ENCODE peak calls at places on chromosomes 16 and 17, in six cellular contexts. B is A549, G is HCT116, J is GM12878, U is SK-N-SH, Q is K562. X is an unnamed sample. For H3K9me3 and H3K4me1, the result is how much of the 10 kb centered on the place peaks cover.

GRCh38 chr17:69607162-69607834 is 192.8 kb downstream of the MAP2K6 start:
- DNase-seq in U (peak), G (peak), J (peak), B (peak), Q (peak), X (no peak)

GRCh38 chr17:42553161-42553818 is 567 bp downstream of the HSD17B1 start:
- DNase-seq in G (no peak), U (peak), B (peak), Q (peak), J (no peak), X (no peak)

GRCh38 chr16:68331879-68332410 is 21.1 kb downstream of the PRMT7 start:
- DNase-seq in J (no peak), Q (no peak), U (no peak), G (no peak), B (no peak), X (no peak)

GRCh38 chr16:11666108-11667055 is 1.9 kb upstream of the SNN start:
- DNase-seq in G (no peak), B (no peak), J (no peak), Q (no peak), U (no peak), X (no peak)

GRCh38 chr16:88993006-88993787 is 16.2 kb upstream of the CBFA2T3 start:
- DNase-seq in Q (peak), J (no peak), G (no peak), U (no peak), B (no peak), X (no peak)

GRCh38 chr17:41492351-41492750 is 2.6 kb upstream of the KRT36 start:
- DNase-seq in G (no peak), B (no peak), J (no peak), Q (no peak), U (no peak), X (no peak)

GRCh38 chr16:88454315-88455057 is 1.4 kb downstream of the ZFPM1 start:
- DNase-seq in G (no peak), B (peak), U (peak), J (no peak), Q (no peak), X (no peak)

GRCh38 chr17:78263736-78264340 is 32.4 kb downstream of the TMEM235 start:
- DNase-seq in J (no peak), G (no peak), B (no peak), Q (no peak), U (no peak), X (no peak)

GRCh38 chr16:18041864-18042834 is 294.4 kb downstream of the NPIPA8 start:
- DNase-seq in J (no peak), U (no peak), Q (no peak), B (no peak), G (no peak), X (no peak)

GRCh38 chr16:12178251-12178990 is 201.9 kb downstream of the SNX29 start:
- DNase-seq in Q (no peak), G (no peak), B (no peak), U (no peak), J (no peak), X (no peak)

GRCh38 chr16:84228321-84228838 is 11.4 kb downstream of the KCNG4 start:
- DNase-seq in B (peak), G (peak), U (peak), Q (peak), J (no peak), X (peak)

GRCh38 chr16:69276143-69277115 is 34.7 kb upstream of the VPS4A start:
- DNase-seq in G (no peak), Q (no peak), J (no peak), U (peak), B (no peak), X (no peak)

GRCh38 chr17:50707296-50708049 is at the start of gene ANKRD40:
- DNase-seq in B (peak), J (peak), G (peak), Q (peak), U (peak), X (no peak)

GRCh38 chr17:55527520-55528118 is 16.4 kb upstream of the SMIM36 start:
- DNase-seq in U (peak), B (peak), J (no peak), Q (peak), G (peak), X (no peak)

GRCh38 chr17:49588726-49589555 is 13.3 kb downstream of the NXPH3 start:
- DNase-seq in G (no peak), U (peak), Q (no peak), J (no peak), B (no peak), X (no peak)

GRCh38 chr17:16286009-16286946 is 67.0 kb downstream of the CENPV start:
- DNase-seq in Q (peak), J (peak), G (peak), B (peak), U (peak), X (peak)

GRCh38 chr17:27414271-27414670 is 42.0 kb upstream of the KSR1 start:
- DNase-seq in J (no peak), B (no peak), G (no peak), Q (no peak), U (no peak), X (no peak)

GRCh38 chr17:83170571-83171260 is 91.3 kb downstream of the METRNL start:
- DNase-seq in Q (no peak), G (no peak), B (no peak), U (peak), J (no peak), X (no peak)

GRCh38 chr16:87963400-87963799 is 12.2 kb downstream of the BANP start:
- DNase-seq in J (no peak), Q (no peak), U (no peak), B (no peak), G (no peak), X (no peak)

GRCh38 chr17:3827124-3827773 is 18.8 kb downstream of the NCBP3 start:
- DNase-seq in U (peak), B (peak), Q (peak), G (peak), J (no peak), X (peak)

GRCh38 chr16:35404273-35404672 is 1944.9 kb downstream of the TP53TG3F start:
- DNase-seq in G (no peak), U (no peak), B (no peak), Q (no peak), J (no peak), X (no peak)
- H3K9me3 ChIP-seq in G (under half), U (under half), B (under half), Q (under half), J (under half), X (under half)

GRCh38 chr17:45316271-45317112 is at the start of gene MAP3K14:
- DNase-seq in J (no peak), U (peak), G (no peak), B (peak), Q (no peak), X (no peak)

GRCh38 chr17:45314761-45315549 is 1.9 kb downstream of the MAP3K14 start:
- DNase-seq in U (no peak), G (no peak), Q (no peak), B (peak), J (no peak), X (no peak)

GRCh38 chr17:45313927-45314760 is 2.7 kb downstream of the MAP3K14 start:
- DNase-seq in Q (no peak), G (no peak), B (no peak), U (no peak), J (no peak), X (no peak)

GRCh38 chr17:45317113-45317820 is 447 bp upstream of the MAP3K14 start:
- DNase-seq in B (peak), U (peak), Q (peak), G (peak), J (peak), X (peak)

GRCh38 chr17:45315583-45316270 is 1.1 kb downstream of the MAP3K14 start:
- DNase-seq in Q (no peak), J (no peak), U (no peak), B (no peak), G (no peak), X (no peak)
- H3K4me1 ChIP-seq in Q (half or more), J (under half), U (half or more), B (half or more), G (half or more), X (half or more)

GRCh38 chr16:79492036-79492435 is 108.5 kb downstream of the MAF start:
- DNase-seq in B (no peak), Q (no peak), U (no peak), G (no peak), J (no peak), X (no peak)
- TF ChIP-seq REST in B (no peak), Q (no peak), U (no peak), G (no peak), J (no peak), X (no peak)

DNA sequence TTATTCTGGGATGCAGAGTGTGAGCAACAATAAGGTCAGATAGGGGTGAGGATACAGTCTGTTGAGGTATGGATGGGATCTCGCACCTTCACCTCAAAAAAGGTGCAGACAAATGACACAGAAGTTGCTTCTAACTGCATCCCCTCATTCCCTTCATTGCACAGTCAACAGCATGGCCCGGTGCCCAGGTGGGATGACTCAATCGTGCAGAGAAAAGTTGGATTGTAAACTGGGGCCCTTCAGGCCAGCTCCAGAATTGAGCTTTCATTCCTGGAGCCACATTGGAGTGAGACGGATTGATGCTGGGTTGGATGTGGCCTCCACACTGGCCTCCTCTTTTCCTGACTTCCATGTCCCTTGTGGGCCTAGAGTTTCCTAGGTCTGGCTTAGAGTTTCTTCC is 977.4 kb downstream of the KCNJ18 start:
- DNase-seq in B (no peak), J (no peak), Q (no peak), U (no peak), G (no peak), X (no peak)
- H3K9me3 ChIP-seq in B (under half), J (under half), Q (under half), U (under half), G (under half), X (under half)

GRCh38 chr16:73051903-73052302 is 4.0 kb upstream of the ZFHX3 start:
- DNase-seq in G (no peak), B (no peak), Q (no peak), U (no peak), J (no peak), X (no peak)

GRCh38 chr16:73051216-73051615 is 3.3 kb upstream of the ZFHX3 start:
- DNase-seq in J (no peak), U (no peak), B (no peak), Q (no peak), G (no peak), X (no peak)

GRCh38 chr16:73049051-73049910 is 1.4 kb upstream of the ZFHX3 start:
- DNase-seq in G (no peak), J (no peak), B (no peak), U (no peak), Q (no peak), X (no peak)

GRCh38 chr16:73048292-73049050 is 543 bp upstream of the ZFHX3 start:
- DNase-seq in G (no peak), U (peak), J (no peak), B (peak), Q (no peak), X (no peak)

DNA sequence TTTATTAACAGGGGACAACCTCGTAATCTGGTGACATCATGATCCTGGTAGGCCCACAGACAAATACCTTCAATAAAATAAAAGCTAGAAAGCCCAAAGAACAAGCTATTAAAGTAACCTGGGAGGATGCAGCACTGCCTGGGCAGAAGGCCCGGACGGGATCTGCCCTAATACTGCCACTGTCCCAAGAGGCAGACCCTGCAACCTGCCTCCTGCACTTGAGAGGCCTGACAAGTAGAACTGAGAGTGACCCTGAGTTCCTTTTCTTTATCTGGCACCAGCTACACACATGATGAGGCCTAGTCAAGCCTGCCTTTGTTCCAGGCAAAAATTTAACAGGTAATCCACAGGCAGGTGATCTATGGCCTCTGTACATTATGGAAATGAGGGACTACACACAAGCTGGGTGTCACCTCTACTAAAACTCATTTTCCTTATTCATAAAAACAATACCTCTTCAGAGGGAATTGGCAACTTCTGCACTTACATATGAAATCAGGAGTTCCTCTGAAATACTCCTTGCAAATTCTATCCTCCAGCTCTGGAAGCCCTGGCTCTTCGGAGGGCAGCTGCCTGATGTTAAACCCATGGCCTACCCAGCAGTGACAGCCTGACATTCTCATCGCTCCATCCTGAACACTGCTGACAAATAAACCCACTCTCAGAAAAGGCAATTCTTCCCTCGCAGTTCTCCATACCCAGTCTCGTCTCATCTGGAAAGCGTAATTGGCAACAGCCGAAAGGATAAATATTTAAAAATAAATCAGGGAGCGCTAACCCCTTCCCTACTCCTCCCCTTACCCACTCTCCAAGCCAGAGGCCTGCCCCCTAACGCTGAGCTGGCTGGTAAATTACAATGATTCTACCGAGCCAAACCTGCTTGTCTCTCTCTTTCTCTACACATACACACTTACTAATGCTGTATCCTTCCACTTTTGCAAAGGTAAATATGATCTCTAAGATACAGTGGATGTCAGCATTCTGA is 2.5 kb upstream of the ZFHX3 start:
- DNase-seq in J (no peak), Q (no peak), B (no peak), G (no peak), U (peak), X (no peak)
- H3K4me1 ChIP-seq in J (under half), Q (under half), B (half or more), G (under half), U (half or more), X (half or more)

DNA sequence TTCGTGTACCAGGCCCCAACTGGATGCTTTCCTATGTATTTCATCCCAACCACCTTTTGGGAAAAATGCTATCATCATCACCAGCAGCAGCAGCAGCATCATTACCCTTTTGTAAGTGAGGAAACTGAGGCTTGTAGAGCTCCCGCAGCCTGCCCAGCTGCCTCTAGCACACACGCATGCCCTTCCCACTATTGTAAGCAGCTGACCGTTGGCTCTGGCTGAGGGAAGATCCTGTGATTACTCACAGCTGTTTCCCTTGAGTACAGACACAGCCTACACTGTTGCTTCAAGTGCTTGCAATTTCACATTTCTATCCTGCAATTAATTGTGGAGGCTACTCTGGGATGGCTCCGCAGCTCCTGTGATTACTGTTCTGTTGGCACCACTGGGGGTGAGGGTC is 180.6 kb upstream of the CACNG5 start:
- DNase-seq in Q (no peak), B (no peak), J (no peak), U (no peak), G (no peak), X (no peak)
- TF ChIP-seq REST in Q (no peak), B (no peak), J (no peak), U (no peak), G (no peak), X (no peak)

GRCh38 chr17:74101527-74101926 is 102.0 kb upstream of the RPL38 start:
- DNase-seq in Q (no peak), G (no peak), U (no peak), B (no peak), J (no peak), X (no peak)

GRCh38 chr17:74108126-74108705 is 95.3 kb upstream of the RPL38 start:
- DNase-seq in U (no peak), G (no peak), J (no peak), Q (no peak), B (no peak), X (no peak)

GRCh38 chr17:74104921-74105320 is 98.6 kb upstream of the RPL38 start:
- DNase-seq in G (no peak), Q (no peak), B (no peak), J (no peak), U (no peak), X (no peak)

GRCh38 chr17:74110467-74110866 is 93.0 kb upstream of the RPL38 start:
- DNase-seq in Q (no peak), G (no peak), B (no peak), U (no peak), J (no peak), X (no peak)

GRCh38 chr17:74107107-74107506 is 96.4 kb upstream of the RPL38 start:
- DNase-seq in Q (no peak), B (no peak), U (no peak), J (no peak), G (no peak), X (no peak)
- H3K9me3 ChIP-seq in Q (under half), B (under half), U (under half), J (under half), G (under half), X (under half)

GRCh38 chr17:57264776-57265175 is 8.5 kb downstream of the MSI2 start:
- DNase-seq in Q (no peak), B (no peak), J (no peak), G (no peak), U (no peak), X (no peak)

GRCh38 chr17:57264250-57264649 is 7.9 kb downstream of the MSI2 start:
- DNase-seq in Q (no peak), G (no peak), B (no peak), U (no peak), J (no peak), X (no peak)

GRCh38 chr17:57268176-57268575 is 11.9 kb downstream of the MSI2 start:
- DNase-seq in G (no peak), B (no peak), Q (no peak), U (no peak), J (no peak), X (no peak)

GRCh38 chr17:57269052-57269451 is 12.7 kb downstream of the MSI2 start:
- DNase-seq in J (no peak), U (no peak), Q (no peak), G (no peak), B (no peak), X (no peak)

DNA sequence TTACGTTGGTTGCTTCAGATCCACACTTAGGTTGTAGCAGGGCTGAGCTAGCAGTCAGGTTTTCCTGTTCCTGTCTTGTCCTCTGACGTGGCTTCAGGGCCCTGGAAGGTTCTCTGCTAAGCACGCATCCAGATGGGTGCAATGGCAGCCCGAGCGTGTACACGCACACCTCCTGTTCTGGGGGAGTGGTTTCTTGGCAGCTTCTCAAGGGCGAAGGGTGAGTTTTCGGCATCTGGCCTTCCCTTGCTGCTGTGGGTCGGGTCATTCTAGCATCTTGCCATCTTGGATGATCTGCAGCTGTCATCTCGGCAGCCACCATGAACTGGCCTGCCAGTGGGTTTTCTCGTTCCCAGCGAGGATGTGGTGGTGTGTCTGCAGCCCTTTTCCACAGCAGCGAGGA is 10.5 kb downstream of the MSI2 start:
- DNase-seq in Q (no peak), J (no peak), B (no peak), U (no peak), G (no peak), X (no peak)
- H3K4me1 ChIP-seq in Q (under half), J (under half), B (under half), U (half or more), G (under half), X (under half)

X was measured in Panc1.